ENCODE peak calls at places on chromosomes 1 and 21, in ten cellular contexts. W, D, B, F, A, J, N, Z, Y and E are unnamed samples.
A peak's percentile ranks its signal among the peaks of the same experiment; 100 is the strongest.

GRCh38 chr1:1426961-1427934 is 6.2 kb upstream of the ANKRD65 start:
- DNase-seq in D (peak; percentile 24), F (no peak), B (no peak), Y (no peak), N (no peak), J (no peak), W (no peak), A (no peak), Z (no peak), E (peak; percentile 89)

GRCh38 chr21:41953249-41953830 is 478 bp downstream of the C2CD2 start:
- DNase-seq in W (no peak), Y (no peak), Z (no peak), B (peak; percentile 40), N (no peak), F (no peak), J (no peak), D (no peak), A (no peak), E (peak; percentile 81)

GRCh38 chr1:175133693-175134435 is 58.7 kb downstream of the KIAA0040 start:
- DNase-seq in W (no peak), B (no peak), D (no peak), F (no peak), N (no peak), Z (no peak), A (no peak), Y (no peak), J (no peak), E (no peak)

GRCh38 chr1:211811848-211812247 is 18.7 kb downstream of the LPGAT1 start:
- DNase-seq in Z (no peak), Y (no peak), N (no peak), F (no peak), B (no peak), J (no peak), W (no peak), D (no peak), A (no peak), E (no peak)

GRCh38 chr1:109258481-109259466 is 9.4 kb downstream of the CELSR2 start:
- DNase-seq in J (no peak), D (no peak), Y (no peak), A (no peak), Z (no peak), W (no peak), N (no peak), F (no peak), B (no peak), E (no peak)

GRCh38 chr1:214086945-214087344 is 99.2 kb downstream of the PROX1 start:
- DNase-seq in B (no peak), N (no peak), F (no peak), J (no peak), A (no peak), Y (no peak), Z (no peak), W (no peak), D (no peak), E (no peak)

GRCh38 chr21:43687566-43688395 is 28.4 kb downstream of the RRP1B start:
- DNase-seq in N (no peak), B (no peak), J (no peak), Y (no peak), A (no peak), D (no peak), W (no peak), Z (no peak), F (no peak), E (no peak)

GRCh38 chr1:182207300-182207699 is 145.8 kb upstream of the ZNF648 start:
- DNase-seq in J (no peak), F (no peak), A (no peak), B (no peak), Z (no peak), D (no peak), N (no peak), W (no peak), Y (no peak), E (no peak)

GRCh38 chr1:61051455-61052392 is 30.6 kb upstream of the NFIA start:
- DNase-seq in J (no peak), F (no peak), N (no peak), Z (no peak), A (no peak), D (no peak), B (peak; percentile 25), Y (no peak), W (no peak), E (no peak)

GRCh38 chr1:58718435-58718834 is 18.6 kb upstream of the MYSM1 start:
- DNase-seq in Y (no peak), Z (no peak), N (no peak), J (no peak), D (no peak), W (no peak), F (no peak), B (no peak), A (no peak), E (peak; percentile 58)

GRCh38 chr1:156021954-156022353 is 1.2 kb upstream of the SSR2 start:
- DNase-seq in F (no peak), N (no peak), W (no peak), Z (no peak), D (no peak), Y (no peak), B (no peak), A (no peak), J (no peak), E (no peak)

GRCh38 chr1:55747285-55747890 is 532.2 kb upstream of the USP24 start:
- DNase-seq in Y (no peak), N (no peak), F (no peak), B (peak; percentile 36), D (no peak), A (no peak), W (no peak), J (no peak), Z (no peak), E (no peak)

GRCh38 chr1:44417351-44418021 is 12.4 kb downstream of the RNF220 start:
- DNase-seq in J (no peak), A (no peak), N (no peak), Z (no peak), D (peak; percentile 25), W (no peak), B (no peak), F (peak; percentile 50), Y (no peak), E (peak; percentile 81)